ENCODE peak calls at places on chromosomes 7 and 10, in six cellular contexts. P, T, R, V, Y and M are unnamed samples.

GRCh38 chr7:146366938-146367337 is 250.3 kb downstream of the CNTNAP2 start:
- DNase-seq in T (no peak), R (no peak), Y (no peak), P (no peak), V (no peak), M (no peak)

GRCh38 chr10:103724771-103725170 is 130.6 kb downstream of the SH3PXD2A start:
- DNase-seq in T (no peak), V (no peak), R (no peak), P (no peak), Y (no peak), M (no peak)

GRCh38 chr10:132036887-132037675 is 28.7 kb upstream of the JAKMIP3 start:
- DNase-seq in P (no peak), Y (no peak), R (no peak), T (no peak), V (no peak), M (no peak)

GRCh38 chr7:11587048-11587447 is 244.9 kb downstream of the THSD7A start:
- DNase-seq in T (no peak), P (no peak), Y (no peak), V (no peak), R (no peak), M (no peak)

GRCh38 chr7:6565655-6566054 is 11.6 kb upstream of the ZDHHC4 start:
- DNase-seq in V (no peak), R (no peak), Y (no peak), T (no peak), P (no peak), M (no peak)

GRCh38 chr10:13827418-13827817 is 240.7 kb downstream of the PRPF18 start:
- DNase-seq in T (no peak), V (no peak), P (no peak), Y (no peak), R (no peak), M (no peak)

GRCh38 chr10:130188195-130189175 is 52.3 kb downstream of the GLRX3 start:
- DNase-seq in Y (peak), T (no peak), R (no peak), V (no peak), P (no peak), M (no peak)

GRCh38 chr7:83791737-83792136 is 142.8 kb upstream of the SEMA3E start:
- DNase-seq in R (no peak), V (no peak), T (no peak), P (no peak), Y (no peak), M (no peak)

GRCh38 chr10:30454744-30455498 is 20.9 kb downstream of the MAP3K8 start:
- DNase-seq in Y (no peak), P (no peak), V (no peak), R (no peak), T (peak), M (no peak)

GRCh38 chr7:13532028-13532753 is 457.3 kb downstream of the ETV1 start:
- DNase-seq in P (no peak), T (no peak), R (no peak), V (no peak), Y (no peak), M (no peak)

GRCh38 chr7:157426463-157427301 is 89.9 kb downstream of the DNAJB6 start:
- DNase-seq in V (no peak), R (no peak), T (no peak), Y (no peak), P (no peak), M (no peak)

GRCh38 chr7:155521743-155522398 is 24.5 kb downstream of the CNPY1 start:
- DNase-seq in R (no peak), T (no peak), Y (no peak), V (no peak), P (no peak), M (no peak)

GRCh38 chr7:76267835-76268183 is 34.7 kb upstream of the HSPB1 start:
- DNase-seq in P (no peak), Y (no peak), T (no peak), R (no peak), V (no peak), M (no peak)

GRCh38 chr10:67629461-67629971 is 66.5 kb downstream of the CTNNA3 start:
- DNase-seq in V (no peak), Y (no peak), T (no peak), R (no peak), P (no peak), M (peak)

GRCh38 chr7:135817576-135817975 is 69.0 kb upstream of the FAM180A start:
- DNase-seq in T (no peak), Y (no peak), R (no peak), V (no peak), P (no peak), M (no peak)

GRCh38 chr7:40380111-40380510 is 245.3 kb downstream of the SUGCT start:
- DNase-seq in R (no peak), T (no peak), P (no peak), V (no peak), Y (no peak), M (no peak)

GRCh38 chr10:34884272-34884952 is 69.3 kb upstream of the PARD3 start:
- DNase-seq in R (no peak), T (no peak), Y (no peak), V (no peak), P (no peak), M (no peak)

GRCh38 chr7:23175820-23176385 is 5.9 kb upstream of the NUP42 start:
- DNase-seq in R (no peak), V (no peak), T (no peak), P (no peak), Y (no peak), M (no peak)

GRCh38 chr10:69364232-69364631 is 52.5 kb downstream of the TACR2 start:
- DNase-seq in T (no peak), R (no peak), Y (no peak), P (no peak), V (no peak), M (no peak)
- TF ChIP-seq CTCF in T (no peak), R (no peak), Y (no peak), P (no peak), V (no peak), M (no peak)

GRCh38 chr7:141461924-141462323 is 89.3 kb upstream of the AGK start:
- DNase-seq in Y (no peak), R (no peak), P (no peak), V (no peak), T (no peak), M (no peak)
- TF ChIP-seq CTCF in Y (no peak), R (no peak), P (no peak), V (no peak), T (no peak), M (no peak)

DNA sequence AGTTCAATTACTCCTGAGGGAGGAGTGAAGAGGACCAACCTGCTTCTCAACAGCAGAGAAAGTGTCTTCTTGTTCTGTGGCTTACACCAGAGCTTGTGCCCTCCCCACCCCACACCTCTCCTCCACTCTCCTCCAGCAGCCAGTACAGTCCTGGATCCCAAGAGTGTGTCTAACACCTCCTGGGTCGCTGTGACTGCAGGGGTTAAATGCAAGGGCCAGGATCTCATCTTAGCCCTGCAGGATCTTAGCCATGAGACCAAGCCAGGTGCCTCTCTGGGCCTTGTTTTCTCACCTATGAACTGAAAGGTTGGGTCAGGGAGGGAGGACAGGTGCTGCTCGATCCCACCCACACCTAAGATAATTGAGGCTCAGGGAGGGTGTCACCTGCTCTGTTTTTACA is 34.5 kb upstream of the MSRB2 start:
- DNase-seq in V (no peak), Y (no peak), R (no peak), P (no peak), T (no peak), M (no peak)
- TF ChIP-seq CTCF in V (no peak), Y (no peak), R (no peak), P (no peak), T (no peak), M (no peak)

DNA sequence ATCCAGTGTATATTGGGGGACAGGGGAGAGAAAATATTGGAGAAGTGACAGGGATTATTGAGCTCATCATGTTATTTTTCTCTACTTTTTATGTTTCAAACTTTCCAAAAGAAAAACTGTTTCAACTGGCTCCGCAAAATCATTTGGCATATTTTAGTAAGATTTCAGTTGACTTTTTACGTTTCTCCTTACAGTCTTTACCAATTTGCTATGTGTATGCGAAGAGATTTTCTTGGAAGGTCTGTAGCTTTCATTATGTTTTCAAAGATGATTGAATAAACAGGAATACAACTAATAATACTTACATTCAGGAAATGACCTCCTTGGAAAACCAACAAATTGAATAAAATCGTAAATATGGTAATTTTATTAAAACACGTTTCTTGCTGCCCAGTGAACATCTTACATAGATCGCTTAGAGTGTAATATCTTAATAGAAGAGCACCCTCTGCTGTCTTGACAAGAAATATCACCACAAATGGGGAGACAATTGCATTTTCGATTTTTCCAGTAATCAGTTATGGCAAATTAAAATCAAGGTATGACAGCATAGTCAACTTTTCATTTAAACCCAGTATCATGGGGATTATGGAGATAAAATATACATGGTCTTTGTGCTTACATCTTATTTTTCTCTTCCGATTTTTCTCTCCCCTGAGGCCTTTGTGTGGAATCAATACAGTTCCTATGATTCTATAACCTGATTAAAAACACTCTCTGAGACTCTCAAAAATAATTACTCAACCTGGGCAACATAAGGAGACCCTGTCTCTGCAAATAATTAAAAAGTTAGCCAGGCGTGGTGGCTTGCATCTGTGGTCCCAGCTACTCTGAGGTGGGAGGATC is 43.1 kb downstream of the MBL2 start:
- DNase-seq in P (no peak), T (no peak), V (no peak), Y (peak), R (no peak), M (no peak)
- TF ChIP-seq CTCF in P (peak), T (peak), V (peak), Y (no peak), R (no peak), M (peak)

DNA sequence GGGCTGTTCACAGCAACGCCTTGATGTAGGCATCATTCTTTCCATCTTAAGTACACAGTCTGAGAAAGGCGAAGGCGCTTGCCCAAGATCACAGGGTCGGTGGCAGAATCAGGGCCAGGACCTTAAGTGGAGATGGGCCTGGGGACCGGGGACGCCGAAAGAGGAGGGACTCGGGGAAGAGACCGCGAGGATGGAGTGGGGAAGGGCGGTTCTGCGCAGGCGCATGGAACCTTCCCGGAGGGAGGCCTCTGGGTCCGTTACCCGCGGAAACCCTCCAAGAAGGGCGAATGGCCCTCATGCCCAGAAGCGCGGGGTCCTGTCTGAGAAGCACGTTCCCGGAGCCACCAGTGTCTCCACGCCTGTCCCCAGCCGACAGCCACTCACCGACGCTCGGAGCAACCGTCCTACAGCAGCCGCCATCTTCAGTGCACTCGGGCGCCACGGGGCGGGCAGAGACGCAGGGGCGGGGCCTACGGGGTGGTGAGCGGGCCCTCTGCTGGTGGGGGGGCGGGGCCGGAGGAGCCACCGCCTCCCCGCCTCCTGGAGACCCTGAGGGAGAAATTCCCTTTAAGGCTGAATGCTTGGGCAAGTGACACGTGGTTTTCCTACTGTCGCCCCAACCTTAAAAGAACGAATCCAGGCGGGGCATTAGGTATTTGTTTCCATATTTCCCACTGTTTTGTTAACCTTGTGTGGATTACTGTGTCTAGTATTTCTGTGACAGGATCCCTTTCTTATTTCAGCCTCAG is at the start of gene PRDX3:
- DNase-seq in T (no peak), R (peak), P (peak), V (peak), Y (peak), M (no peak)
- TF ChIP-seq CTCF in T (no peak), R (no peak), P (no peak), V (no peak), Y (no peak), M (no peak)

GRCh38 chr10:114281461-114281860 is 42.4 kb downstream of the VWA2 start:
- DNase-seq in Y (no peak), V (no peak), P (no peak), T (no peak), R (no peak), M (no peak)

GRCh38 chr10:114284346-114285071 is 45.5 kb downstream of the VWA2 start:
- DNase-seq in P (no peak), T (no peak), R (no peak), V (no peak), Y (no peak), M (no peak)

GRCh38 chr10:114283535-114283934 is 44.5 kb downstream of the VWA2 start:
- DNase-seq in Y (no peak), R (no peak), V (no peak), P (no peak), T (no peak), M (no peak)

GRCh38 chr10:114282526-114282925 is 43.5 kb downstream of the VWA2 start:
- DNase-seq in T (no peak), V (no peak), P (no peak), R (no peak), Y (no peak), M (no peak)

GRCh38 chr10:114283091-114283490 is 44.0 kb downstream of the VWA2 start:
- DNase-seq in P (no peak), V (no peak), Y (no peak), T (no peak), R (no peak), M (no peak)
- TF ChIP-seq CTCF in P (no peak), V (no peak), Y (no peak), T (no peak), R (no peak), M (no peak)

DNA sequence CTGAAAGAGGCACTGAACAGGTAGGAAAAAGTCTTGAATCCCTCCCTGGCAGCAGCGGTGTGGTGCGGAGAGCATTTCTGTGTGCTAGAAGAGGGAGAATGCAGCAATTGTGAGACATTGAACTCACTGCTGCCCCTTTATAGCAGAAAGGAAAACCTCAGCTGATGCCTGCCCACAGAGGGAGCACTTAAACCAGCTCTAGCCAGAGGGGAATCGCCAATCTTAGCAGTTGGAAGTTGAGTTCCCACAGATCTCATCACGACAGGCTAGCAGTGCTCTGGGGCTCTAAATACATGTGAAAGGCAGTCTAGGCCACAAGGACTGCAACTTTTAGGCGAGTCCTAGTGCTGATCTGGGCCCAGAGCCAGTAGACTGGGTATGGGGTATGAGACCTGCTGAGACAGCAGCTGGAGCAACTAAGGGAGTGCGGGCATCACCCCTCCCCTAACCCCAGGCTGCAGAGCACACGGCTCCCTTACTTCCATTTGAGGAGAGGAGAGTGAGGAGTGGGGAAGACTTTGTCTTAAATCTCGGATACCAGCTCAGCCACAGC is 25.2 kb upstream of the PRR15 start:
- DNase-seq in V (no peak), Y (no peak), T (no peak), P (no peak), R (no peak), M (no peak)
- TF ChIP-seq CTCF in V (no peak), Y (no peak), T (no peak), P (no peak), R (no peak), M (peak)